ENCODE peak calls at places on chromosomes 1 and 21, in seven cellular contexts. F is transverse colon, E is heart left ventricle, B is cardiac muscle cell, H is A549, M is left ventricle myocardium inferior, K is H1. L is an unnamed sample.

GRCh38 chr1:8238141-8239038 is 79.5 kb upstream of the SLC45A1 start:
- DNase-seq in F (no peak), E (no peak), B (peak; percentile 89), H (peak; percentile 58), M (no peak), K (no peak), L (peak; percentile 90)

GRCh38 chr21:37582613-37583012 is 216.0 kb downstream of the DYRK1A start:
- DNase-seq in F (no peak), E (no peak), B (peak; percentile 84), H (peak; percentile 33), M (no peak), K (no peak), L (peak; percentile 73)

GRCh38 chr1:27356628-27357280 is 10.0 kb downstream of the MAP3K6 start:
- DNase-seq in F (peak; percentile 87), E (no peak), B (no peak), H (no peak), M (no peak), K (no peak), L (no peak)

GRCh38 chr1:210384625-210385024 is 55.9 kb downstream of the HHAT start:
- DNase-seq in F (no peak), E (no peak), B (no peak), H (no peak), M (no peak), K (no peak), L (peak; percentile 7)

GRCh38 chr1:52632732-52633290 is at the start of gene SHISAL2A:
- DNase-seq in F (peak; percentile 48), E (peak; percentile 20), B (peak; percentile 39), H (no peak), M (peak; percentile 31), K (peak; percentile 82), L (no peak)

GRCh38 chr21:34213959-34214358 is 140.6 kb downstream of the MRPS6 start:
- DNase-seq in F (no peak), E (no peak), B (no peak), H (no peak), M (no peak), K (no peak), L (no peak)

GRCh38 chr1:184881941-184882648 is 92.2 kb downstream of the NIBAN1 start:
- DNase-seq in F (no peak), E (no peak), B (peak; percentile 93), H (no peak), M (no peak), K (no peak), L (no peak)

GRCh38 chr1:51237313-51237700 is 1.2 kb downstream of the RNF11 start:
- DNase-seq in F (no peak), E (no peak), B (no peak), H (no peak), M (no peak), K (no peak), L (no peak)

GRCh38 chr1:182003025-182003725 is 58.3 kb downstream of the ZNF648 start:
- DNase-seq in F (no peak), E (peak; percentile 57), B (no peak), H (no peak), M (peak; percentile 25), K (no peak), L (no peak)

GRCh38 chr1:158203693-158204457 is 23.2 kb downstream of the CD1D start:
- DNase-seq in F (no peak), E (no peak), B (peak; percentile 77), H (peak; percentile 41), M (no peak), K (no peak), L (peak; percentile 74)

GRCh38 chr1:151315565-151316235 is 11.5 kb downstream of the PI4KB start:
- DNase-seq in F (no peak), E (no peak), B (no peak), H (no peak), M (no peak), K (no peak), L (no peak)

GRCh38 chr21:27802816-27803475 is 836.1 kb upstream of the ADAMTS5 start:
- DNase-seq in F (peak; percentile 39), E (peak; percentile 9), B (peak; percentile 50), H (no peak), M (no peak), K (peak; percentile 66), L (peak; percentile 41)

GRCh38 chr1:239630767-239631166 is 244.4 kb downstream of the CHRM3 start:
- DNase-seq in F (no peak), E (no peak), B (no peak), H (no peak), M (no peak), K (no peak), L (no peak)

GRCh38 chr1:165697491-165697880 is 876 bp downstream of the ALDH9A1 start:
- DNase-seq in F (no peak), E (no peak), B (no peak), H (no peak), M (no peak), K (no peak), L (peak; percentile 22)

GRCh38 chr1:212518188-212518951 is 85.7 kb downstream of the NENF start:
- DNase-seq in F (peak; percentile 86), E (peak; percentile 83), B (peak; percentile 79), H (peak; percentile 28), M (peak; percentile 85), K (no peak), L (peak; percentile 43)

GRCh38 chr1:234980224-234980656 is 148.4 kb downstream of the TOMM20 start:
- DNase-seq in F (no peak), E (no peak), B (peak; percentile 81), H (no peak), M (no peak), K (no peak), L (no peak)

GRCh38 chr1:53350853-53351767 is 23.2 kb upstream of the LRP8 start:
- DNase-seq in F (no peak), E (no peak), B (no peak), H (no peak), M (no peak), K (peak; percentile 43), L (no peak)

GRCh38 chr1:173042806-173043205 is 7.9 kb downstream of the TNFSF18 start:
- DNase-seq in F (no peak), E (no peak), B (peak; percentile 25), H (no peak), M (no peak), K (no peak), L (no peak)

GRCh38 chr1:213988639-213989070 is 882 bp downstream of the PROX1 start:
- DNase-seq in F (no peak), E (no peak), B (no peak), H (no peak), M (no peak), K (no peak), L (no peak)

GRCh38 chr1:30427545-30427944 is 295.8 kb downstream of the MATN1 start:
- DNase-seq in F (peak; percentile 1), E (peak; percentile 1), B (no peak), H (no peak), M (no peak), K (peak; percentile 47), L (no peak)

GRCh38 chr1:235624751-235625192 is 24.8 kb downstream of the GNG4 start:
- DNase-seq in F (no peak), E (no peak), B (peak; percentile 83), H (no peak), M (no peak), K (no peak), L (peak; percentile 67)

GRCh38 chr1:56754713-56755505 is 64.3 kb downstream of the FYB2 start:
- DNase-seq in F (no peak), E (no peak), B (no peak), H (no peak), M (no peak), K (no peak), L (no peak)

GRCh38 chr1:116921937-116922336 is 12.2 kb downstream of the PTGFRN start:
- DNase-seq in F (no peak), E (no peak), B (no peak), H (no peak), M (no peak), K (no peak), L (no peak)

GRCh38 chr1:19799233-19799876 is 361 bp downstream of the TMCO4 start:
- DNase-seq in F (peak; percentile 90), E (peak; percentile 49), B (peak; percentile 60), H (peak; percentile 59), M (peak; percentile 71), K (peak; percentile 58), L (peak; percentile 45)

GRCh38 chr1:167706363-167706762 is 15.4 kb upstream of the MPZL1 start:
- DNase-seq in F (no peak), E (no peak), B (no peak), H (no peak), M (no peak), K (no peak), L (no peak)
- H3K4me3 ChIP-seq in F (no peak overlapping the region), E (no peak overlapping the region), B (no peak overlapping the region), H (no peak overlapping the region), M (no peak overlapping the region), K (no peak overlapping the region), L (no peak overlapping the region)

DNA sequence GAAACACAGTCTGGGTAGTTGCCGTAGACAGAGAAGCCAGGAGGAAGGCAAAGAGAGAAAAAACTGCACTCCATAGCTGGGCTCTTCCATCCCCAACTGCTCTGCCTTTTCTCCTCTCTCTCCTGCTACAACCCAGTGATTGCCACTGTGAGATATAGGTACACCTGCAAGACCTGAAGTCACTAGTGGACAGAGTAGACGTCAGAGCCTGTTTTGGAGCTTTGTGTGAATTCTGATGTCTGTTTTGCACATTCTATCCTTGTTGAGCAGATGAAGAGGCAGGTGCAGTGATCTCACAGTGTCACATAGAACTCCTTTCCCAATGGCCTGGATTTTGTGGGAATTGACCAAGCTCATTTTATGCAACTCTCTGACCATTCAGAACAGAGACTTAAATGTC is 2.2 kb downstream of the HAO2 start:
- DNase-seq in F (no peak), E (no peak), B (no peak), H (no peak), M (no peak), K (no peak), L (no peak)
- H3K4me3 ChIP-seq in F (no peak overlapping the region), E (no peak overlapping the region), B (no peak overlapping the region), H (no peak overlapping the region), M (no peak overlapping the region), K (no peak overlapping the region), L (no peak overlapping the region)

GRCh38 chr1:3745071-3745470 is 7.2 kb upstream of the CCDC27 start:
- DNase-seq in F (no peak), E (no peak), B (no peak), H (no peak), M (no peak), K (no peak), L (no peak)
- H3K4me3 ChIP-seq in F (no peak overlapping the region), E (no peak overlapping the region), B (no peak overlapping the region), H (no peak overlapping the region), M (no peak overlapping the region), K (no peak overlapping the region), L (no peak overlapping the region)

DNA sequence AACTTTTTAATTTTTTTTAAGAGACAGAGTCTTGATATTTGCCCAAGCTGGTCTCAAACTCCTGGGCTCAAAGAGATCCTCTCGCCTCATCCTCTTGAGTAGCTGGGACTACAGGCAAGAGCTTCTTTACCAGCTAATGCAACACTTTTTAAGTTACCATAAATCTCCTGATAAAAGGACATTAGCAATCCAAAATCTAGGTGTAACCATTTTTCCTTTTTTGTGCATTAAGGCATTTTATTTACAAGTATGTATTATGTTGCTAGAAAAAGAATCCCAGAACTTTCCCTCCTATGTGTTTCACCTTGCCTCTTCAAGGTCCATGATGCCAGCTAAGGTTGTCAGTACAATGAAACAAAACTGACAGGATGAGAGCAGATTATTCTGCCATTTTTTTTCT is 173.4 kb downstream of the EIF4G3 start:
- DNase-seq in F (no peak), E (no peak), B (no peak), H (no peak), M (no peak), K (no peak), L (no peak)
- H3K4me3 ChIP-seq in F (no peak overlapping the region), E (no peak overlapping the region), B (no peak overlapping the region), H (no peak overlapping the region), M (no peak overlapping the region), K (no peak overlapping the region), L (no peak overlapping the region)